ENCODE peak calls at places on chromosomes 3 and 15, in nine cellular contexts. One of them, this sample, is unnamed.

GRCh38 chr3:172332256-172333041 is 115.8 kb downstream of the GHSR start:
- DNase-seq in A549: peak
- DNase-seq in Peyer's patch: peak
- DNase-seq in left lung: peak
- DNase-seq in upper lobe of right lung: no peak
- DNase-seq in body of pancreas: peak
- DNase-seq in colonic mucosa: peak
- DNase-seq in PC-3: peak
- DNase-seq in uterus: peak
- DNase-seq in this sample: peak

GRCh38 chr15:80461370-80462060 is 57.3 kb downstream of the ARNT2 start:
- DNase-seq in left lung: no peak
- DNase-seq in colonic mucosa: no peak
- DNase-seq in uterus: no peak
- DNase-seq in PC-3: no peak
- DNase-seq in Peyer's patch: no peak
- DNase-seq in body of pancreas: no peak
- DNase-seq in A549: no peak
- DNase-seq in upper lobe of right lung: no peak
- DNase-seq in this sample: no peak

GRCh38 chr3:184259878-184260570 is 1.3 kb downstream of the CAMK2N2 start:
- DNase-seq in uterus: no peak
- DNase-seq in left lung: no peak
- DNase-seq in upper lobe of right lung: no peak
- DNase-seq in body of pancreas: peak
- DNase-seq in colonic mucosa: no peak
- DNase-seq in A549: peak
- DNase-seq in PC-3: peak
- DNase-seq in Peyer's patch: peak
- DNase-seq in this sample: peak

GRCh38 chr3:171676600-171677175 is 133.6 kb downstream of the PLD1 start:
- DNase-seq in A549: no peak
- DNase-seq in left lung: no peak
- DNase-seq in PC-3: no peak
- DNase-seq in uterus: no peak
- DNase-seq in body of pancreas: peak
- DNase-seq in upper lobe of right lung: no peak
- DNase-seq in Peyer's patch: peak
- DNase-seq in colonic mucosa: peak
- DNase-seq in this sample: no peak

GRCh38 chr3:39188271-39189149 is 3.9 kb downstream of the XIRP1 start:
- DNase-seq in PC-3: no peak
- DNase-seq in upper lobe of right lung: no peak
- DNase-seq in Peyer's patch: no peak
- DNase-seq in body of pancreas: no peak
- DNase-seq in uterus: no peak
- DNase-seq in colonic mucosa: no peak
- DNase-seq in left lung: no peak
- DNase-seq in A549: no peak
- DNase-seq in this sample: no peak

GRCh38 chr3:36494461-36495109 is 114.3 kb downstream of the STAC start:
- DNase-seq in body of pancreas: peak
- DNase-seq in left lung: peak
- DNase-seq in upper lobe of right lung: peak
- DNase-seq in A549: no peak
- DNase-seq in PC-3: no peak
- DNase-seq in Peyer's patch: peak
- DNase-seq in colonic mucosa: peak
- DNase-seq in uterus: no peak
- DNase-seq in this sample: no peak

GRCh38 chr3:3739345-3740060 is 59.7 kb upstream of the LRRN1 start:
- DNase-seq in uterus: no peak
- DNase-seq in colonic mucosa: no peak
- DNase-seq in Peyer's patch: no peak
- DNase-seq in body of pancreas: no peak
- DNase-seq in upper lobe of right lung: no peak
- DNase-seq in A549: no peak
- DNase-seq in PC-3: no peak
- DNase-seq in left lung: no peak
- DNase-seq in this sample: no peak

GRCh38 chr3:4071481-4072184 is 231.5 kb upstream of the SETMAR start:
- DNase-seq in body of pancreas: no peak
- DNase-seq in left lung: no peak
- DNase-seq in uterus: no peak
- DNase-seq in Peyer's patch: peak
- DNase-seq in PC-3: no peak
- DNase-seq in colonic mucosa: peak
- DNase-seq in A549: no peak
- DNase-seq in upper lobe of right lung: no peak
- DNase-seq in this sample: no peak

GRCh38 chr15:30992465-30992864 is 1.0 kb upstream of the MTMR10 start:
- DNase-seq in Peyer's patch: no peak
- DNase-seq in left lung: peak
- DNase-seq in colonic mucosa: no peak
- DNase-seq in PC-3: no peak
- DNase-seq in upper lobe of right lung: peak
- DNase-seq in A549: no peak
- DNase-seq in body of pancreas: no peak
- DNase-seq in uterus: no peak
- DNase-seq in this sample: no peak

GRCh38 chr15:67126551-67127333 is 61.3 kb downstream of the SMAD3 start:
- DNase-seq in body of pancreas: peak
- DNase-seq in left lung: no peak
- DNase-seq in A549: no peak
- DNase-seq in upper lobe of right lung: no peak
- DNase-seq in PC-3: peak
- DNase-seq in Peyer's patch: no peak
- DNase-seq in colonic mucosa: peak
- DNase-seq in uterus: no peak
- DNase-seq in this sample: no peak

GRCh38 chr3:3080309-3080708 is 29.9 kb downstream of the IL5RA start:
- DNase-seq in upper lobe of right lung: no peak
- DNase-seq in A549: no peak
- DNase-seq in uterus: no peak
- DNase-seq in Peyer's patch: no peak
- DNase-seq in PC-3: no peak
- DNase-seq in body of pancreas: no peak
- DNase-seq in left lung: no peak
- DNase-seq in colonic mucosa: no peak
- DNase-seq in this sample: no peak

GRCh38 chr3:111412656-111413055 is 129.3 kb upstream of the CD96 start:
- DNase-seq in A549: no peak
- DNase-seq in Peyer's patch: no peak
- DNase-seq in upper lobe of right lung: no peak
- DNase-seq in left lung: no peak
- DNase-seq in uterus: no peak
- DNase-seq in colonic mucosa: no peak
- DNase-seq in PC-3: no peak
- DNase-seq in body of pancreas: no peak
- DNase-seq in this sample: no peak

GRCh38 chr15:92811514-92811913 is 88.6 kb upstream of the CHD2 start:
- DNase-seq in A549: no peak
- DNase-seq in left lung: peak
- DNase-seq in body of pancreas: peak
- DNase-seq in upper lobe of right lung: no peak
- DNase-seq in uterus: peak
- DNase-seq in PC-3: peak
- DNase-seq in Peyer's patch: no peak
- DNase-seq in colonic mucosa: peak
- DNase-seq in this sample: no peak

GRCh38 chr3:42593635-42594034 is 3.0 kb downstream of the SS18L2 start:
- DNase-seq in left lung: no peak
- DNase-seq in PC-3: no peak
- DNase-seq in colonic mucosa: no peak
- DNase-seq in upper lobe of right lung: no peak
- DNase-seq in body of pancreas: no peak
- DNase-seq in A549: no peak
- DNase-seq in uterus: no peak
- DNase-seq in Peyer's patch: no peak
- DNase-seq in this sample: no peak

GRCh38 chr15:32730677-32731654 is 13.2 kb downstream of the GREM1 start:
- DNase-seq in Peyer's patch: peak
- DNase-seq in upper lobe of right lung: peak
- DNase-seq in colonic mucosa: peak
- DNase-seq in left lung: peak
- DNase-seq in A549: no peak
- DNase-seq in uterus: no peak
- DNase-seq in body of pancreas: peak
- DNase-seq in PC-3: peak
- DNase-seq in this sample: no peak

GRCh38 chr15:57061281-57061680 is 142.8 kb downstream of the TCF12 start:
- DNase-seq in left lung: no peak
- DNase-seq in uterus: no peak
- DNase-seq in A549: no peak
- DNase-seq in Peyer's patch: no peak
- DNase-seq in colonic mucosa: no peak
- DNase-seq in upper lobe of right lung: no peak
- DNase-seq in body of pancreas: no peak
- DNase-seq in PC-3: no peak
- DNase-seq in this sample: no peak

GRCh38 chr3:117252208-117252607 is 542.6 kb downstream of the TUSC7 start:
- DNase-seq in A549: peak
- DNase-seq in PC-3: peak
- DNase-seq in colonic mucosa: no peak
- DNase-seq in upper lobe of right lung: no peak
- DNase-seq in uterus: no peak
- DNase-seq in left lung: no peak
- DNase-seq in body of pancreas: no peak
- DNase-seq in Peyer's patch: no peak
- DNase-seq in this sample: no peak

GRCh38 chr3:126937533-126938432 is 45.1 kb upstream of the PLXNA1 start:
- DNase-seq in left lung: no peak
- DNase-seq in Peyer's patch: no peak
- DNase-seq in A549: no peak
- DNase-seq in colonic mucosa: no peak
- DNase-seq in uterus: no peak
- DNase-seq in upper lobe of right lung: no peak
- DNase-seq in PC-3: peak
- DNase-seq in body of pancreas: no peak
- DNase-seq in this sample: no peak

GRCh38 chr3:38835939-38836338 is 19.9 kb upstream of the SCN10A start:
- DNase-seq in A549: no peak
- DNase-seq in Peyer's patch: no peak
- DNase-seq in left lung: no peak
- DNase-seq in body of pancreas: no peak
- DNase-seq in PC-3: no peak
- DNase-seq in uterus: no peak
- DNase-seq in colonic mucosa: no peak
- DNase-seq in upper lobe of right lung: no peak
- DNase-seq in this sample: no peak

GRCh38 chr3:195352895-195353488 is 82.0 kb upstream of the XXYLT1 start:
- DNase-seq in Peyer's patch: no peak
- DNase-seq in body of pancreas: no peak
- DNase-seq in uterus: no peak
- DNase-seq in A549: no peak
- DNase-seq in upper lobe of right lung: no peak
- DNase-seq in colonic mucosa: no peak
- DNase-seq in left lung: no peak
- DNase-seq in PC-3: peak
- DNase-seq in this sample: no peak

GRCh38 chr15:41564960-41565502 is 6.0 kb downstream of the TYRO3 start:
- DNase-seq in Peyer's patch: no peak
- DNase-seq in left lung: no peak
- DNase-seq in uterus: no peak
- DNase-seq in colonic mucosa: no peak
- DNase-seq in PC-3: no peak
- DNase-seq in body of pancreas: no peak
- DNase-seq in A549: no peak
- DNase-seq in upper lobe of right lung: no peak
- DNase-seq in this sample: no peak
- TF ChIP-seq CTCF in Peyer's patch: no peak
- TF ChIP-seq CTCF in left lung: no peak
- TF ChIP-seq CTCF in uterus: no peak
- TF ChIP-seq CTCF in colonic mucosa: no peak
- TF ChIP-seq CTCF in PC-3: no peak
- TF ChIP-seq CTCF in body of pancreas: no peak
- TF ChIP-seq CTCF in A549: no peak
- TF ChIP-seq CTCF in upper lobe of right lung: no peak
- TF ChIP-seq CTCF in this sample: no peak

DNA sequence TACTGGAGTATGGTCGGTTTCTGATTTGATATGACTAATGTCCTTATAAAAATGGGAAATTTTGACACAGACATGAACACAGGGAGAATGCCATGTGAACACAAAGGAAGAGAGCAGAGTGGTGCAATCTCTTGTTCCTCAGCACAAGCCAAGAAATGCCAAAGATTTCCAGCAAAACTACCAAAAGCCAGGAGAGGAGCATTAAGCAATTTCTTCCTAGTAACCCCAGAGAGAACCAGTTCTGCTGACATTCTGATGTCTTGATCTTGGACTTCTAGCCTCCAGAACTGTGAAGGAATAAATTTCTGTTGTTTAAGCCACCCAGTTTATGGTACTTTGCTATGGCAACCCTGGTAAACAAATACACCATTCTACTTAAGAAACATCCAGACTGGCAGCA is 227.8 kb upstream of the MRPL3 start:
- DNase-seq in uterus: no peak
- DNase-seq in upper lobe of right lung: no peak
- DNase-seq in body of pancreas: no peak
- DNase-seq in PC-3: peak
- DNase-seq in A549: no peak
- DNase-seq in Peyer's patch: no peak
- DNase-seq in colonic mucosa: no peak
- DNase-seq in left lung: no peak
- DNase-seq in this sample: no peak
- H3K4me3 ChIP-seq in uterus: no peak
- H3K4me3 ChIP-seq in upper lobe of right lung: no peak
- H3K4me3 ChIP-seq in body of pancreas: no peak
- H3K4me3 ChIP-seq in PC-3: no peak
- H3K4me3 ChIP-seq in A549: no peak
- H3K4me3 ChIP-seq in Peyer's patch: no peak
- H3K4me3 ChIP-seq in colonic mucosa: no peak
- H3K4me3 ChIP-seq in left lung: no peak
- H3K4me3 ChIP-seq in this sample: no peak

GRCh38 chr15:69253156-69253555 is 45.6 kb upstream of the PAQR5 start:
- DNase-seq in uterus: no peak
- DNase-seq in Peyer's patch: no peak
- DNase-seq in A549: peak
- DNase-seq in PC-3: peak
- DNase-seq in left lung: no peak
- DNase-seq in upper lobe of right lung: no peak
- DNase-seq in body of pancreas: no peak
- DNase-seq in colonic mucosa: no peak
- DNase-seq in this sample: no peak
- H3K27ac ChIP-seq in uterus: no peak
- H3K27ac ChIP-seq in Peyer's patch: no peak
- H3K27ac ChIP-seq in A549: peak
- H3K27ac ChIP-seq in PC-3: peak
- H3K27ac ChIP-seq in left lung: no peak
- H3K27ac ChIP-seq in upper lobe of right lung: no peak
- H3K27ac ChIP-seq in body of pancreas: no peak
- H3K27ac ChIP-seq in colonic mucosa: no peak
- H3K27ac ChIP-seq in this sample: no peak

DNA sequence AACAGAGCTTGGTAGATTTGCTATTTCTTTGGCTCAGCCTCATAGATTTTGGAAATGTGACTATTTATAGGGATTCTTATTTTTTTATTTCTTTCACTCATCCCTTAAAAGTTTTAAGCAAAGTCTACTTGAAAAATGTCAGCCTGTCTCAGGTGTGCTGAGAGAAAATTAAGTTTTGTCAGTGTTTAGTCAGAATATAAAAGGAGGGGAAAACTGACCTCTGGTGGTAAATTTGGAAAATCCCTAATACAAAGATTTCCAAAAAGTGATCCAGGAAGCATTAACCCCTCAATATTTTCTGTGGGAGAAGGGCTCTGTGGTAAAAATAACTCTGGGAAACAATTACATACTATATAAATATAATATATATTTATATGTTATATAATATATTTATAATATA is 41.0 kb upstream of the FRMD4B start:
- DNase-seq in Peyer's patch: no peak
- DNase-seq in A549: no peak
- DNase-seq in uterus: no peak
- DNase-seq in PC-3: no peak
- DNase-seq in colonic mucosa: no peak
- DNase-seq in upper lobe of right lung: no peak
- DNase-seq in body of pancreas: no peak
- DNase-seq in left lung: no peak
- DNase-seq in this sample: no peak
- TF ChIP-seq CTCF in Peyer's patch: no peak
- TF ChIP-seq CTCF in A549: peak
- TF ChIP-seq CTCF in uterus: peak
- TF ChIP-seq CTCF in PC-3: peak
- TF ChIP-seq CTCF in colonic mucosa: no peak
- TF ChIP-seq CTCF in upper lobe of right lung: no peak
- TF ChIP-seq CTCF in body of pancreas: no peak
- TF ChIP-seq CTCF in left lung: no peak
- TF ChIP-seq CTCF in this sample: no peak

This sample was measured in CD8-positive, alpha-beta T cell.